ENCODE peak calls at places on chromosomes 16 and 17, in five cellular contexts. I is HFF-Myc, S is left ventricle myocardium inferior, Z is PC-3, R is AG04450. J is an unnamed sample.

GRCh38 chr17:77454560-77455095 is 313.9 kb downstream of the SEC14L1 start:
- DNase-seq in I (no peak), S (no peak), Z (no peak), R (no peak), J (no peak)

GRCh38 chr16:56315955-56316354 is 109.4 kb downstream of the AMFR start:
- DNase-seq in I (no peak), S (no peak), Z (no peak), R (no peak), J (no peak)

GRCh38 chr17:7336240-7337175 is at the start of gene ACAP1:
- DNase-seq in I (no peak), S (no peak), Z (no peak), R (no peak), J (no peak)

GRCh38 chr17:44926841-44927525 is 11.7 kb upstream of the GFAP start:
- DNase-seq in I (no peak), S (peak), Z (no peak), R (no peak), J (no peak)

GRCh38 chr16:79871906-79872305 is 271.4 kb upstream of the MAF start:
- DNase-seq in I (no peak), S (no peak), Z (no peak), R (no peak), J (no peak)

GRCh38 chr16:66260522-66261290 is 105.8 kb upstream of the CDH5 start:
- DNase-seq in I (no peak), S (no peak), Z (no peak), R (no peak), J (no peak)

GRCh38 chr17:7281953-7282751 is 634 bp downstream of the SLC2A4 start:
- DNase-seq in I (no peak), S (peak), Z (no peak), R (no peak), J (no peak)

GRCh38 chr17:4946312-4946976 is 1.9 kb downstream of the PFN1 start:
- DNase-seq in I (no peak), S (no peak), Z (no peak), R (no peak), J (no peak)

GRCh38 chr17:32335647-32336046 is 6.3 kb downstream of the C17orf75 start:
- DNase-seq in I (peak), S (no peak), Z (no peak), R (peak), J (peak)

GRCh38 chr17:75814900-75815373 is 29.3 kb downstream of the UNC13D start:
- DNase-seq in I (peak), S (no peak), Z (peak), R (peak), J (peak)

GRCh38 chr17:3810019-3810418 is 9.0 kb upstream of the ITGAE start:
- DNase-seq in I (no peak), S (no peak), Z (no peak), R (no peak), J (no peak)

GRCh38 chr17:7219812-7220592 is at the start of the genes ACADVL and DLG4:
- DNase-seq in I (peak), S (peak), Z (peak), R (peak), J (peak)

GRCh38 chr17:51322390-51323029 is 62.2 kb downstream of the UTP18 start:
- DNase-seq in I (no peak), S (no peak), Z (peak), R (no peak), J (peak)

GRCh38 chr16:67399218-67399733 is 6.0 kb upstream of the TPPP3 start:
- DNase-seq in I (no peak), S (no peak), Z (peak), R (no peak), J (no peak)

GRCh38 chr17:55527520-55528118 is 16.4 kb upstream of the SMIM36 start:
- DNase-seq in I (peak), S (no peak), Z (peak), R (peak), J (peak)

GRCh38 chr17:58513391-58513912 is 986 bp downstream of the MTMR4 start:
- DNase-seq in I (no peak), S (no peak), Z (no peak), R (no peak), J (no peak)

GRCh38 chr16:73095885-73096341 is 48.0 kb upstream of the ZFHX3 start:
- DNase-seq in I (no peak), S (no peak), Z (peak), R (no peak), J (no peak)

GRCh38 chr17:29930399-29931010 is 477 bp upstream of the SSH2 start:
- DNase-seq in I (no peak), S (no peak), Z (no peak), R (no peak), J (peak)

GRCh38 chr17:68424861-68425260 is 32.4 kb downstream of the WIPI1 start:
- DNase-seq in I (no peak), S (no peak), Z (peak), R (no peak), J (no peak)

GRCh38 chr16:17556276-17557052 is 85.7 kb upstream of the XYLT1 start:
- DNase-seq in I (no peak), S (no peak), Z (peak), R (no peak), J (peak)

GRCh38 chr16:84913315-84913714 is 93.5 kb downstream of the CRISPLD2 start:
- DNase-seq in I (no peak), S (peak), Z (no peak), R (no peak), J (no peak)

GRCh38 chr17:12296120-12296727 is 275.5 kb downstream of the MAP2K4 start:
- DNase-seq in I (no peak), S (peak), Z (no peak), R (peak), J (peak)

GRCh38 chr16:66357523-66357928 is 9.0 kb upstream of the CDH5 start:
- DNase-seq in I (peak), S (no peak), Z (peak), R (peak), J (peak)

GRCh38 chr16:4319454-4319853 is 3.6 kb downstream of the GLIS2 start:
- DNase-seq in I (no peak), S (no peak), Z (no peak), R (no peak), J (peak)

GRCh38 chr17:54967621-54968258 is 714 bp downstream of the COX11 start:
- DNase-seq in I (no peak), S (no peak), Z (peak), R (no peak), J (peak)

GRCh38 chr16:69707920-69708683 is 18.3 kb downstream of the NQO1 start:
- DNase-seq in I (no peak), S (no peak), Z (no peak), R (no peak), J (no peak)

GRCh38 chr17:41873559-41874292 is 8.5 kb upstream of the KLHL11 start:
- DNase-seq in I (no peak), S (no peak), Z (no peak), R (no peak), J (no peak)

GRCh38 chr17:58232707-58233156 is 5.7 kb upstream of the LPO start:
- DNase-seq in I (peak), S (no peak), Z (peak), R (peak), J (peak)

GRCh38 chr16:11521019-11521418 is 65.7 kb downstream of the LITAF start:
- DNase-seq in I (no peak), S (no peak), Z (no peak), R (no peak), J (no peak)

GRCh38 chr17:48612854-48613691 is 2.0 kb downstream of the HOXB8 start:
- DNase-seq in I (no peak), S (no peak), Z (no peak), R (no peak), J (no peak)

GRCh38 chr16:21083729-21084268 is 66.8 kb downstream of the DNAH3 start:
- DNase-seq in I (no peak), S (peak), Z (peak), R (no peak), J (peak)

GRCh38 chr17:59498421-59499307 is 66.7 kb upstream of the DHX40 start:
- DNase-seq in I (no peak), S (no peak), Z (no peak), R (no peak), J (no peak)

GRCh38 chr17:20189979-20190378 is 180.8 kb downstream of the SPECC1 start:
- DNase-seq in I (no peak), S (no peak), Z (no peak), R (no peak), J (no peak)

GRCh38 chr17:20191066-20191465 is 181.9 kb downstream of the SPECC1 start:
- DNase-seq in I (peak), S (no peak), Z (peak), R (peak), J (peak)

GRCh38 chr17:20187049-20187448 is 177.9 kb downstream of the SPECC1 start:
- DNase-seq in I (no peak), S (no peak), Z (peak), R (no peak), J (peak)

GRCh38 chr17:20190605-20191004 is 181.4 kb downstream of the SPECC1 start:
- DNase-seq in I (no peak), S (no peak), Z (no peak), R (no peak), J (no peak)

GRCh38 chr17:20189322-20189721 is 180.2 kb downstream of the SPECC1 start:
- DNase-seq in I (no peak), S (no peak), Z (peak), R (no peak), J (peak)
- H3K4me3 ChIP-seq in I (no peak), S (no peak), Z (no peak), R (no peak), J (no peak)

GRCh38 chr16:2243031-2243528 is 6.8 kb downstream of the DNASE1L2 start:
- DNase-seq in I (no peak), S (no peak), Z (no peak), R (no peak), J (no peak)
- TF ChIP-seq CTCF in I (no peak), S (no peak), Z (peak), R (no peak), J (no peak)

GRCh38 chr16:88456356-88457292 is 3.5 kb downstream of the ZFPM1 start:
- DNase-seq in I (no peak), S (no peak), Z (no peak), R (no peak), J (no peak)
- H3K4me3 ChIP-seq in I (peak), S (peak), Z (peak), R (peak), J (no peak)

GRCh38 chr17:38674749-38675615 is at the start of gene EPOP:
- DNase-seq in I (peak), S (peak), Z (peak), R (peak), J (peak)
- TF ChIP-seq CTCF in I (no peak), S (peak), Z (no peak), R (no peak), J (no peak)

GRCh38 chr17:36547776-36548175 is 3.1 kb downstream of the GGNBP2 start:
- DNase-seq in I (no peak), S (no peak), Z (no peak), R (no peak), J (no peak)
- H3K4me3 ChIP-seq in I (peak), S (no peak), Z (peak), R (peak), J (peak)

GRCh38 chr17:79776378-79777165 is 1.4 kb upstream of the CBX2 start:
- DNase-seq in I (no peak), S (no peak), Z (peak), R (no peak), J (no peak)

GRCh38 chr17:79775635-79776034 is 2.3 kb upstream of the CBX2 start:
- DNase-seq in I (no peak), S (no peak), Z (no peak), R (no peak), J (no peak)

GRCh38 chr17:79777844-79778503 is at the start of gene CBX2:
- DNase-seq in I (no peak), S (peak), Z (peak), R (no peak), J (peak)

GRCh38 chr17:79778504-79779087 is 648 bp downstream of the CBX2 start:
- DNase-seq in I (no peak), S (no peak), Z (peak), R (no peak), J (no peak)

GRCh38 chr17:79777166-79777843 is 643 bp upstream of the CBX2 start:
- DNase-seq in I (no peak), S (peak), Z (peak), R (no peak), J (peak)
- TF ChIP-seq CTCF in I (peak), S (peak), Z (peak), R (peak), J (no peak)

DNA sequence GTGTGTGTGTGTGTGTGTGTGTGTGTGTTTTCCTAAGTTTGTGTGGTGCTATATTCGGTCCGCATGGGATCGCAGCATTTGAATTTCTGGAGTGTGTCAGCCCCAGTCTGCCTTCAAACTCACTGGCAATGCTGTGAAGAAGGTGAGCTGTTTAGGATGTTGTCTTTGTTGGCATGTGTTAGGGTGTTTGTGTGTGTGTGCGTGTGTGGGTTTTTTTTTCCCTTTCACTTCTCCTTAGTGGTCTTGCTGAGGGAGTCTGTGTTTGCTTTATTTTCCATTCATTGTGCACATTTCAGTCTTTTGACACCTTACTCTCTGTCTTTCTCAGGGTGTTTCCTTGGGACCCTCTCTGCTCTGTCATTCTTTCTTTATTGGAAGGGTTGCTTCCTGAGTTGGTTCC is 27.7 kb upstream of the RBFOX1 start:
- DNase-seq in I (no peak), S (no peak), Z (no peak), R (no peak), J (no peak)
- H3K4me3 ChIP-seq in I (no peak), S (peak), Z (no peak), R (no peak), J (no peak)

DNA sequence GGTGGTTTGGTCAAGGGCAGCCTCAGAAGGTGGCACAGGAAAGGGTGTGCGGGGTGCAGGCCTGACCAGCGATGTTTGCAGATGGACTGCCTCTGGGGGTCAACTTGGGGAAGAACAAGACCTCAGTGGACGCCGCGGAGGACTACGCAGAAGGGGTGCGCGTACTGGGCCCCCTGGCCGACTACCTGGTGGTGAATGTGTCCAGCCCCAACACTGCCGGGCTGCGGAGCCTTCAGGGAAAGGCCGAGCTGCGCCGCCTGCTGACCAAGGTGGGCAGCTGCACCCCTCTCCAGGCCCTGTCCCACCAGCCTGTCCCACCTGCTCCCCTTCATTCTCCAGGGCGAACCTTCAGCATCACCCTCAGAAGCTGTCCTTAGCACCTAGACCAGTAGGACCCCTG is 12.5 kb downstream of the DHODH start:
- DNase-seq in I (no peak), S (no peak), Z (no peak), R (no peak), J (no peak)
- TF ChIP-seq CTCF in I (peak), S (peak), Z (no peak), R (peak), J (no peak)

J was measured in fibroblast of mammary gland.